ENCODE peak calls at places on chromosomes 6 and 20, in eight cellular contexts. One of them, this sample, is unnamed.
A peak's percentile ranks its signal among the peaks of the same experiment; 100 is the strongest.

GRCh38 chr6:43009124-43009523 is 4.6 kb downstream of the MEA1 start:
- DNase-seq in effector memory CD4-positive, alpha-beta T cell: no peak
- DNase-seq in left ventricle myocardium inferior: peak; percentile 59
- DNase-seq in astrocyte of the cerebellum: no peak
- DNase-seq in WERI-Rb-1: peak; percentile 81
- DNase-seq in GM23248: peak; percentile 63
- DNase-seq in CD8-positive, alpha-beta memory T cell: peak; percentile 34
- DNase-seq in cardiac fibroblast: peak; percentile 51
- DNase-seq in this sample: no peak

GRCh38 chr6:16400248-16400760 is 161.9 kb downstream of the GMPR start:
- DNase-seq in effector memory CD4-positive, alpha-beta T cell: no peak
- DNase-seq in GM23248: no peak
- DNase-seq in astrocyte of the cerebellum: no peak
- DNase-seq in left ventricle myocardium inferior: no peak
- DNase-seq in cardiac fibroblast: no peak
- DNase-seq in CD8-positive, alpha-beta memory T cell: no peak
- DNase-seq in WERI-Rb-1: no peak
- DNase-seq in this sample: no peak

GRCh38 chr20:45621593-45621992 is 7.9 kb upstream of the WFDC10A start:
- DNase-seq in CD8-positive, alpha-beta memory T cell: no peak
- DNase-seq in cardiac fibroblast: no peak
- DNase-seq in WERI-Rb-1: no peak
- DNase-seq in astrocyte of the cerebellum: no peak
- DNase-seq in left ventricle myocardium inferior: no peak
- DNase-seq in effector memory CD4-positive, alpha-beta T cell: no peak
- DNase-seq in GM23248: no peak
- DNase-seq in this sample: no peak

GRCh38 chr20:49641683-49642649 is 71.7 kb downstream of the B4GALT5 start:
- DNase-seq in WERI-Rb-1: peak; percentile 58
- DNase-seq in GM23248: no peak
- DNase-seq in cardiac fibroblast: no peak
- DNase-seq in effector memory CD4-positive, alpha-beta T cell: no peak
- DNase-seq in left ventricle myocardium inferior: no peak
- DNase-seq in astrocyte of the cerebellum: no peak
- DNase-seq in CD8-positive, alpha-beta memory T cell: no peak
- DNase-seq in this sample: peak; percentile 64

GRCh38 chr20:24986436-24987015 is 6.0 kb downstream of the APMAP start:
- DNase-seq in CD8-positive, alpha-beta memory T cell: no peak
- DNase-seq in effector memory CD4-positive, alpha-beta T cell: no peak
- DNase-seq in astrocyte of the cerebellum: no peak
- DNase-seq in WERI-Rb-1: no peak
- DNase-seq in left ventricle myocardium inferior: no peak
- DNase-seq in GM23248: no peak
- DNase-seq in cardiac fibroblast: no peak
- DNase-seq in this sample: no peak

GRCh38 chr20:10239954-10240353 is 21.3 kb downstream of the SNAP25 start:
- DNase-seq in cardiac fibroblast: peak; percentile 24
- DNase-seq in GM23248: no peak
- DNase-seq in effector memory CD4-positive, alpha-beta T cell: no peak
- DNase-seq in left ventricle myocardium inferior: no peak
- DNase-seq in WERI-Rb-1: no peak
- DNase-seq in CD8-positive, alpha-beta memory T cell: no peak
- DNase-seq in astrocyte of the cerebellum: no peak
- DNase-seq in this sample: peak; percentile 58

GRCh38 chr20:5463007-5463686 is 146.4 kb upstream of the PROKR2 start:
- DNase-seq in effector memory CD4-positive, alpha-beta T cell: no peak
- DNase-seq in astrocyte of the cerebellum: no peak
- DNase-seq in cardiac fibroblast: no peak
- DNase-seq in GM23248: no peak
- DNase-seq in WERI-Rb-1: peak; percentile 27
- DNase-seq in left ventricle myocardium inferior: no peak
- DNase-seq in CD8-positive, alpha-beta memory T cell: no peak
- DNase-seq in this sample: no peak

GRCh38 chr20:3839328-3839727 is 7.3 kb upstream of the MAVS start:
- DNase-seq in GM23248: no peak
- DNase-seq in CD8-positive, alpha-beta memory T cell: no peak
- DNase-seq in astrocyte of the cerebellum: no peak
- DNase-seq in WERI-Rb-1: no peak
- DNase-seq in effector memory CD4-positive, alpha-beta T cell: no peak
- DNase-seq in cardiac fibroblast: peak; percentile 19
- DNase-seq in left ventricle myocardium inferior: no peak
- DNase-seq in this sample: peak; percentile 18

GRCh38 chr20:8795404-8795803 is 273.5 kb upstream of the PLCB4 start:
- DNase-seq in left ventricle myocardium inferior: no peak
- DNase-seq in effector memory CD4-positive, alpha-beta T cell: no peak
- DNase-seq in GM23248: no peak
- DNase-seq in astrocyte of the cerebellum: no peak
- DNase-seq in WERI-Rb-1: no peak
- DNase-seq in cardiac fibroblast: no peak
- DNase-seq in CD8-positive, alpha-beta memory T cell: no peak
- DNase-seq in this sample: no peak

GRCh38 chr6:81859884-81860283 is 107.4 kb upstream of the TENT5A start:
- DNase-seq in cardiac fibroblast: peak; percentile 50
- DNase-seq in left ventricle myocardium inferior: peak; percentile 46
- DNase-seq in WERI-Rb-1: no peak
- DNase-seq in effector memory CD4-positive, alpha-beta T cell: no peak
- DNase-seq in astrocyte of the cerebellum: no peak
- DNase-seq in CD8-positive, alpha-beta memory T cell: no peak
- DNase-seq in GM23248: no peak
- DNase-seq in this sample: no peak

GRCh38 chr6:168277274-168277669 is 42.3 kb downstream of the DACT2 start:
- DNase-seq in GM23248: no peak
- DNase-seq in effector memory CD4-positive, alpha-beta T cell: no peak
- DNase-seq in CD8-positive, alpha-beta memory T cell: no peak
- DNase-seq in WERI-Rb-1: no peak
- DNase-seq in astrocyte of the cerebellum: no peak
- DNase-seq in left ventricle myocardium inferior: no peak
- DNase-seq in cardiac fibroblast: no peak
- DNase-seq in this sample: no peak

GRCh38 chr6:1027795-1028569 is 283.9 kb upstream of the FOXQ1 start:
- DNase-seq in GM23248: peak; percentile 30
- DNase-seq in left ventricle myocardium inferior: no peak
- DNase-seq in WERI-Rb-1: no peak
- DNase-seq in astrocyte of the cerebellum: no peak
- DNase-seq in effector memory CD4-positive, alpha-beta T cell: no peak
- DNase-seq in cardiac fibroblast: no peak
- DNase-seq in CD8-positive, alpha-beta memory T cell: no peak
- DNase-seq in this sample: no peak

GRCh38 chr20:32742322-32743236 is 688 bp downstream of the COMMD7 start:
- DNase-seq in GM23248: no peak
- DNase-seq in CD8-positive, alpha-beta memory T cell: peak; percentile 26
- DNase-seq in left ventricle myocardium inferior: no peak
- DNase-seq in cardiac fibroblast: no peak
- DNase-seq in effector memory CD4-positive, alpha-beta T cell: no peak
- DNase-seq in astrocyte of the cerebellum: no peak
- DNase-seq in WERI-Rb-1: no peak
- DNase-seq in this sample: no peak

GRCh38 chr6:110329348-110329728 is 28.8 kb downstream of the METTL24 start:
- DNase-seq in cardiac fibroblast: no peak
- DNase-seq in GM23248: peak; percentile 66
- DNase-seq in astrocyte of the cerebellum: no peak
- DNase-seq in left ventricle myocardium inferior: no peak
- DNase-seq in effector memory CD4-positive, alpha-beta T cell: no peak
- DNase-seq in WERI-Rb-1: no peak
- DNase-seq in CD8-positive, alpha-beta memory T cell: no peak
- DNase-seq in this sample: no peak
- H3K4me3 ChIP-seq in cardiac fibroblast: no peak overlapping the region
- H3K4me3 ChIP-seq in GM23248: peak overlapping the region; percentile 68
- H3K4me3 ChIP-seq in astrocyte of the cerebellum: no peak overlapping the region
- H3K4me3 ChIP-seq in left ventricle myocardium inferior: peak overlapping the region; percentile 26
- H3K4me3 ChIP-seq in effector memory CD4-positive, alpha-beta T cell: no peak overlapping the region
- H3K4me3 ChIP-seq in WERI-Rb-1: no peak overlapping the region
- H3K4me3 ChIP-seq in CD8-positive, alpha-beta memory T cell: no peak overlapping the region
- H3K4me3 ChIP-seq in this sample: no peak overlapping the region

DNA sequence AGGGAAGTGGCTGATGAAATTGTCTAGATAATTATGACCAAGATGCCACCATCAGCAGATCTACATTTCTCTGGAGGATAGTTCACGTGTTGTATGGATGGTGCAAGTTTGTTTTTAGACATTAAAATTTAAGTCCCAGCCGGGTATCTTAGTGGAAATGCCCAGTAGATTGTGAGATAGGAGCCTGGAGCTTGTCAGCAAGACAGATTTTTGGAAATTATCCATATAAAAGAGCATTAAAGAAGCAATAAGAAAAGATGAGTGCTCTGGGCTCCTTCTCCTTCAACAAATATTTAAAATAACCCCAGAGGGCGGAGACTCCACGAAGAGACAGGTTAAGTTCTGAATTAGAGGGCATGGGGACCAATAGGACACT is 47.6 kb upstream of the SMLR1 start:
- DNase-seq in cardiac fibroblast: no peak
- DNase-seq in GM23248: no peak
- DNase-seq in left ventricle myocardium inferior: no peak
- DNase-seq in WERI-Rb-1: no peak
- DNase-seq in CD8-positive, alpha-beta memory T cell: no peak
- DNase-seq in astrocyte of the cerebellum: no peak
- DNase-seq in effector memory CD4-positive, alpha-beta T cell: no peak
- DNase-seq in this sample: no peak
- H3K4me3 ChIP-seq in cardiac fibroblast: no peak overlapping the region
- H3K4me3 ChIP-seq in GM23248: peak overlapping the region; percentile 67
- H3K4me3 ChIP-seq in left ventricle myocardium inferior: no peak overlapping the region
- H3K4me3 ChIP-seq in WERI-Rb-1: no peak overlapping the region
- H3K4me3 ChIP-seq in CD8-positive, alpha-beta memory T cell: no peak overlapping the region
- H3K4me3 ChIP-seq in astrocyte of the cerebellum: no peak overlapping the region
- H3K4me3 ChIP-seq in effector memory CD4-positive, alpha-beta T cell: no peak overlapping the region
- H3K4me3 ChIP-seq in this sample: no peak overlapping the region

GRCh38 chr20:17963114-17963897 is 5.3 kb downstream of the SNX5 start:
- DNase-seq in effector memory CD4-positive, alpha-beta T cell: no peak
- DNase-seq in CD8-positive, alpha-beta memory T cell: no peak
- DNase-seq in left ventricle myocardium inferior: no peak
- DNase-seq in cardiac fibroblast: no peak
- DNase-seq in astrocyte of the cerebellum: no peak
- DNase-seq in WERI-Rb-1: no peak
- DNase-seq in GM23248: no peak
- DNase-seq in this sample: no peak
- H3K4me3 ChIP-seq in effector memory CD4-positive, alpha-beta T cell: peak overlapping the region; percentile 4
- H3K4me3 ChIP-seq in CD8-positive, alpha-beta memory T cell: no peak overlapping the region
- H3K4me3 ChIP-seq in left ventricle myocardium inferior: no peak overlapping the region
- H3K4me3 ChIP-seq in cardiac fibroblast: no peak overlapping the region
- H3K4me3 ChIP-seq in astrocyte of the cerebellum: no peak overlapping the region
- H3K4me3 ChIP-seq in WERI-Rb-1: no peak overlapping the region
- H3K4me3 ChIP-seq in GM23248: peak overlapping the region; percentile 19
- H3K4me3 ChIP-seq in this sample: no peak overlapping the region

DNA sequence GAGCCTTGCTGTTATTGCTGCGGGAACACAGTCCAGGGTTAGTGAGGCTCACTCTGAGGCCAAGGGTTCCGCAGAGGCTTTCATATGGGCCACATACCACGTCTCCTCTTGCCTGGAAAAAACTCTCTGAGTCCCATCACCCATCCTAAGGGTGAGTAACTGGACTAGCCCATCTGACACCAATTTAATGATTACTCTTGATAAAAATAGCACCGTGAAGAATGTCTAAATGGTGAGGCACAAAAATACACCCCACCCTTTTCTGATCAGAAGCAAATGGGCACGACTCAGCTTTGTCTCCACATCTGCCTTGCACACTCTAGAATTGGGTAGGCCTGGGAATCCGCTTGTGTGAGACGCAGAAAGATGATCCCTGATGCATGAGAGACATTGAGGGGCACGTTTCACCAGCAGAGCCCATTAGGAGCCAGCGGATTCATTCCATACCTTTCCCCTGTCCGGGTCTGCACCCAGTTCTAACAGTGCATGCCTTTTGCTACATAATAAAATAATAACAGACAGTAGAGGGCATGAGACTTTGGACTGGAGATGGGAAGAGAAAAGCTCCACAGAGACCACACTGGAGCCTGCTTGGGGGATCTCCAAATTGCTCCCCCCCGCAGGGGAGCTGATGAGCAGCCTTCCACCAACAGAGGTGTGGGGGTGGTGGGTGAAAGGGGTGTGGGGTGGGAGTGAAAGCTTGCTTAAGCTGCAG is 110.0 kb upstream of the KCNK16 start:
- DNase-seq in cardiac fibroblast: no peak
- DNase-seq in WERI-Rb-1: no peak
- DNase-seq in GM23248: peak; percentile 85
- DNase-seq in left ventricle myocardium inferior: no peak
- DNase-seq in effector memory CD4-positive, alpha-beta T cell: no peak
- DNase-seq in astrocyte of the cerebellum: no peak
- DNase-seq in CD8-positive, alpha-beta memory T cell: no peak
- DNase-seq in this sample: no peak
- H3K4me3 ChIP-seq in cardiac fibroblast: no peak overlapping the region
- H3K4me3 ChIP-seq in WERI-Rb-1: no peak overlapping the region
- H3K4me3 ChIP-seq in GM23248: peak overlapping the region; percentile 31
- H3K4me3 ChIP-seq in left ventricle myocardium inferior: no peak overlapping the region
- H3K4me3 ChIP-seq in effector memory CD4-positive, alpha-beta T cell: no peak overlapping the region
- H3K4me3 ChIP-seq in astrocyte of the cerebellum: no peak overlapping the region
- H3K4me3 ChIP-seq in CD8-positive, alpha-beta memory T cell: no peak overlapping the region
- H3K4me3 ChIP-seq in this sample: no peak overlapping the region

DNA sequence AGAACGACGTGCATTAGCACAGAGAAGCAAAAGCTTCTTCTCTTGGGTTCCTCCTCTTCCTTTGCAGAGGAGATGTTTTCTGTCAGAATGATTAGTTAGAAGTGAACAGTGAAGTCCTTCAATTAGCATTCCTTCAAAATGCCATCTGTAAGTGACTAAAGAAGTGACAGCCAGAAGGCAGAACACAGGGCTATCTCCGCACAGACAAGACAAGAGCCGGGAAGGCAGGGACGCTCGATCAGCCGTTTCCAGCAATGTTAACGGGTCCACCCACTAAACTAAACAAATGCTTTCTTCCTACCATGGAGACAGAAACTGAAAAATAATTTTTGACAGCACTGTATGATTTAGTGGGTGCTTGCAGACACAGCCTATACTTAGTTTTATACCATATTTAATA is 219.9 kb upstream of the AGPAT4 start:
- DNase-seq in astrocyte of the cerebellum: no peak
- DNase-seq in effector memory CD4-positive, alpha-beta T cell: no peak
- DNase-seq in CD8-positive, alpha-beta memory T cell: no peak
- DNase-seq in left ventricle myocardium inferior: no peak
- DNase-seq in WERI-Rb-1: no peak
- DNase-seq in GM23248: peak; percentile 12
- DNase-seq in cardiac fibroblast: no peak
- DNase-seq in this sample: no peak
- H3K4me3 ChIP-seq in astrocyte of the cerebellum: no peak overlapping the region
- H3K4me3 ChIP-seq in effector memory CD4-positive, alpha-beta T cell: no peak overlapping the region
- H3K4me3 ChIP-seq in CD8-positive, alpha-beta memory T cell: no peak overlapping the region
- H3K4me3 ChIP-seq in left ventricle myocardium inferior: no peak overlapping the region
- H3K4me3 ChIP-seq in WERI-Rb-1: no peak overlapping the region
- H3K4me3 ChIP-seq in GM23248: peak overlapping the region; percentile 27
- H3K4me3 ChIP-seq in cardiac fibroblast: no peak overlapping the region
- H3K4me3 ChIP-seq in this sample: no peak overlapping the region

This sample was measured in mucosa of descending colon.